ENCODE peak calls at places on chromosomes 12 and 14, in seven cellular contexts. One of them, this sample, is unnamed.

GRCh38 chr14:52314521-52315354 is 626 bp downstream of the PTGER2 start:
- DNase-seq in KG1: no peak
- DNase-seq in effector memory CD4-positive, alpha-beta T cell: no peak
- DNase-seq in stimulated activated CD4-positive, alpha-beta T cell treated with anti-CD3 and anti-CD28 coated beads, Interleukin-12 subunit alpha, Interleukin-12 subunit beta, amount 100 ng/mL, for 4 hours: peak; percentile 32
- DNase-seq in T-helper 1 cell: no peak
- DNase-seq in brain microvascular endothelial cell: peak; percentile 14
- DNase-seq in T-helper 22 cell: peak; percentile 9
- DNase-seq in this sample: peak; percentile 33

GRCh38 chr14:57031474-57031873 is 221.2 kb upstream of the OTX2 start:
- DNase-seq in KG1: no peak
- DNase-seq in effector memory CD4-positive, alpha-beta T cell: no peak
- DNase-seq in stimulated activated CD4-positive, alpha-beta T cell treated with anti-CD3 and anti-CD28 coated beads, Interleukin-12 subunit alpha, Interleukin-12 subunit beta, amount 100 ng/mL, for 4 hours: no peak
- DNase-seq in T-helper 1 cell: no peak
- DNase-seq in brain microvascular endothelial cell: no peak
- DNase-seq in T-helper 22 cell: no peak
- DNase-seq in this sample: no peak

GRCh38 chr12:77845831-77846230 is 15.1 kb downstream of the NAV3 start:
- DNase-seq in KG1: no peak
- DNase-seq in effector memory CD4-positive, alpha-beta T cell: no peak
- DNase-seq in stimulated activated CD4-positive, alpha-beta T cell treated with anti-CD3 and anti-CD28 coated beads, Interleukin-12 subunit alpha, Interleukin-12 subunit beta, amount 100 ng/mL, for 4 hours: no peak
- DNase-seq in T-helper 1 cell: no peak
- DNase-seq in brain microvascular endothelial cell: peak; percentile 52
- DNase-seq in T-helper 22 cell: no peak
- DNase-seq in this sample: no peak

GRCh38 chr12:31234053-31234835 is 91.7 kb downstream of the SINHCAF start:
- DNase-seq in KG1: no peak
- DNase-seq in effector memory CD4-positive, alpha-beta T cell: no peak
- DNase-seq in stimulated activated CD4-positive, alpha-beta T cell treated with anti-CD3 and anti-CD28 coated beads, Interleukin-12 subunit alpha, Interleukin-12 subunit beta, amount 100 ng/mL, for 4 hours: no peak
- DNase-seq in T-helper 1 cell: no peak
- DNase-seq in brain microvascular endothelial cell: no peak
- DNase-seq in T-helper 22 cell: no peak
- DNase-seq in this sample: no peak

GRCh38 chr12:92505373-92506340 is 197.1 kb upstream of the PLEKHG7 start:
- DNase-seq in KG1: no peak
- DNase-seq in effector memory CD4-positive, alpha-beta T cell: peak; percentile 3
- DNase-seq in stimulated activated CD4-positive, alpha-beta T cell treated with anti-CD3 and anti-CD28 coated beads, Interleukin-12 subunit alpha, Interleukin-12 subunit beta, amount 100 ng/mL, for 4 hours: peak; percentile 53
- DNase-seq in T-helper 1 cell: peak; percentile 24
- DNase-seq in brain microvascular endothelial cell: peak; percentile 12
- DNase-seq in T-helper 22 cell: no peak
- DNase-seq in this sample: peak; percentile 35

GRCh38 chr12:114408881-114409795 is 3.2 kb upstream of the TBX5 start:
- DNase-seq in KG1: no peak
- DNase-seq in effector memory CD4-positive, alpha-beta T cell: no peak
- DNase-seq in stimulated activated CD4-positive, alpha-beta T cell treated with anti-CD3 and anti-CD28 coated beads, Interleukin-12 subunit alpha, Interleukin-12 subunit beta, amount 100 ng/mL, for 4 hours: no peak
- DNase-seq in T-helper 1 cell: no peak
- DNase-seq in brain microvascular endothelial cell: no peak
- DNase-seq in T-helper 22 cell: no peak
- DNase-seq in this sample: no peak

GRCh38 chr12:89019439-89020120 is 332.7 kb downstream of the DUSP6 start:
- DNase-seq in KG1: peak; percentile 72
- DNase-seq in effector memory CD4-positive, alpha-beta T cell: peak; percentile 55
- DNase-seq in stimulated activated CD4-positive, alpha-beta T cell treated with anti-CD3 and anti-CD28 coated beads, Interleukin-12 subunit alpha, Interleukin-12 subunit beta, amount 100 ng/mL, for 4 hours: peak; percentile 49
- DNase-seq in T-helper 1 cell: peak; percentile 60
- DNase-seq in brain microvascular endothelial cell: peak; percentile 88
- DNase-seq in T-helper 22 cell: peak; percentile 40
- DNase-seq in this sample: peak; percentile 38

GRCh38 chr14:38384746-38385145 is 128.9 kb upstream of the CLEC14A start:
- DNase-seq in KG1: no peak
- DNase-seq in effector memory CD4-positive, alpha-beta T cell: no peak
- DNase-seq in stimulated activated CD4-positive, alpha-beta T cell treated with anti-CD3 and anti-CD28 coated beads, Interleukin-12 subunit alpha, Interleukin-12 subunit beta, amount 100 ng/mL, for 4 hours: no peak
- DNase-seq in T-helper 1 cell: no peak
- DNase-seq in brain microvascular endothelial cell: no peak
- DNase-seq in T-helper 22 cell: no peak
- DNase-seq in this sample: no peak

GRCh38 chr14:56630707-56631106 is 51.1 kb downstream of the TMEM260 start:
- DNase-seq in KG1: no peak
- DNase-seq in effector memory CD4-positive, alpha-beta T cell: no peak
- DNase-seq in stimulated activated CD4-positive, alpha-beta T cell treated with anti-CD3 and anti-CD28 coated beads, Interleukin-12 subunit alpha, Interleukin-12 subunit beta, amount 100 ng/mL, for 4 hours: no peak
- DNase-seq in T-helper 1 cell: no peak
- DNase-seq in brain microvascular endothelial cell: no peak
- DNase-seq in T-helper 22 cell: no peak
- DNase-seq in this sample: no peak

GRCh38 chr12:127640181-127640886 is 626.6 kb upstream of the TMEM132C start:
- DNase-seq in KG1: no peak
- DNase-seq in effector memory CD4-positive, alpha-beta T cell: no peak
- DNase-seq in stimulated activated CD4-positive, alpha-beta T cell treated with anti-CD3 and anti-CD28 coated beads, Interleukin-12 subunit alpha, Interleukin-12 subunit beta, amount 100 ng/mL, for 4 hours: no peak
- DNase-seq in T-helper 1 cell: no peak
- DNase-seq in brain microvascular endothelial cell: no peak
- DNase-seq in T-helper 22 cell: no peak
- DNase-seq in this sample: no peak

GRCh38 chr12:76288218-76288617 is 60.0 kb downstream of the BBS10 start:
- DNase-seq in KG1: no peak
- DNase-seq in effector memory CD4-positive, alpha-beta T cell: no peak
- DNase-seq in stimulated activated CD4-positive, alpha-beta T cell treated with anti-CD3 and anti-CD28 coated beads, Interleukin-12 subunit alpha, Interleukin-12 subunit beta, amount 100 ng/mL, for 4 hours: no peak
- DNase-seq in T-helper 1 cell: no peak
- DNase-seq in brain microvascular endothelial cell: no peak
- DNase-seq in T-helper 22 cell: no peak
- DNase-seq in this sample: no peak

This sample was measured in HL-60.